ENCODE peak calls at places on chromosome 4, in four cellular contexts. K is CD4-positive, CD25-positive, alpha-beta regulatory T cell; U is MG63; J is aorta. V is an unnamed sample.

GRCh38 chr4:138053601-138054322 is 188.4 kb downstream of the SLC7A11 start:
- DNase-seq in K (no peak), U (peak; percentile 47), J (no peak), V (no peak)

GRCh38 chr4:40552536-40552935 is 77.1 kb downstream of the RBM47 start:
- DNase-seq in K (no peak), U (peak; percentile 56), J (no peak), V (no peak)

GRCh38 chr4:170106899-170107298 is 17.1 kb upstream of the AADAT start:
- DNase-seq in K (no peak), U (no peak), J (no peak), V (no peak)

GRCh38 chr4:126144838-126145237 is 830.1 kb downstream of the FAT4 start:
- DNase-seq in K (no peak), U (no peak), J (no peak), V (no peak)

GRCh38 chr4:101981756-101982155 is 191.2 kb downstream of the BANK1 start:
- DNase-seq in K (no peak), U (no peak), J (no peak), V (peak; percentile 24)

GRCh38 chr4:26299254-26299882 is 21.4 kb upstream of the RBPJ start:
- DNase-seq in K (no peak), U (no peak), J (no peak), V (no peak)

GRCh38 chr4:44522761-44523445 is 74.3 kb upstream of the KCTD8 start:
- DNase-seq in K (no peak), U (no peak), J (no peak), V (no peak)

GRCh38 chr4:165515201-165515600 is 136.4 kb downstream of the CPE start:
- DNase-seq in K (no peak), U (no peak), J (no peak), V (no peak)

GRCh38 chr4:86934147-86934771 is 552 bp upstream of the AFF1 start:
- DNase-seq in K (no peak), U (no peak), J (no peak), V (peak; percentile 32)

GRCh38 chr4:8008391-8008790 is 68.7 kb upstream of the AFAP1 start:
- DNase-seq in K (no peak), U (no peak), J (no peak), V (no peak)

GRCh38 chr4:98352940-98353339 is 91.8 kb downstream of the RAP1GDS1 start:
- DNase-seq in K (no peak), U (no peak), J (no peak), V (no peak)

GRCh38 chr4:43456383-43456782 is 563.9 kb downstream of the GRXCR1 start:
- DNase-seq in K (no peak), U (peak; percentile 77), J (no peak), V (no peak)

GRCh38 chr4:17142232-17142711 is 243.8 kb upstream of the LDB2 start:
- DNase-seq in K (no peak), U (peak; percentile 70), J (no peak), V (peak; percentile 48)

GRCh38 chr4:160238790-160239189 is 1135.9 kb downstream of the RAPGEF2 start:
- DNase-seq in K (no peak), U (no peak), J (no peak), V (no peak)

GRCh38 chr4:95317124-95317820 is 231.5 kb downstream of the UNC5C start:
- DNase-seq in K (no peak), U (no peak), J (no peak), V (no peak)

GRCh38 chr4:68589790-68590189 is 13.7 kb upstream of the UGT2B17 start:
- DNase-seq in K (no peak), U (no peak), J (no peak), V (no peak)

GRCh38 chr4:159010563-159011260 is 92.2 kb upstream of the RAPGEF2 start:
- DNase-seq in K (no peak), U (peak; percentile 85), J (peak; percentile 83), V (no peak)

GRCh38 chr4:168503652-168504362 is 7.0 kb downstream of the PALLD start:
- DNase-seq in K (no peak), U (no peak), J (no peak), V (peak; percentile 99)

GRCh38 chr4:81215219-81215892 is at the start of gene PRKG2:
- DNase-seq in K (no peak), U (no peak), J (no peak), V (no peak)

GRCh38 chr4:177001271-177002175 is 208.8 kb upstream of the VEGFC start:
- DNase-seq in K (no peak), U (no peak), J (no peak), V (no peak)

GRCh38 chr4:139278956-139279722 is 886 bp downstream of the MGARP start:
- DNase-seq in K (no peak), U (no peak), J (peak; percentile 80), V (no peak)

GRCh38 chr4:176838611-176839411 is 46.1 kb upstream of the VEGFC start:
- DNase-seq in K (no peak), U (no peak), J (no peak), V (no peak)

GRCh38 chr4:8305851-8306361 is 36.4 kb downstream of the HTRA3 start:
- DNase-seq in K (no peak), U (no peak), J (peak; percentile 81), V (no peak)

GRCh38 chr4:153465145-153465544 is 1.0 kb upstream of the TMEM131L start:
- DNase-seq in K (no peak), U (no peak), J (no peak), V (no peak)

GRCh38 chr4:99763635-99764101 is 53.0 kb upstream of the DAPP1 start:
- DNase-seq in K (no peak), U (peak; percentile 67), J (no peak), V (no peak)

GRCh38 chr4:148926861-148927260 is 484.6 kb upstream of the NR3C2 start:
- DNase-seq in K (no peak), U (peak; percentile 39), J (no peak), V (no peak)

GRCh38 chr4:10691651-10692050 is 7.1 kb upstream of the CLNK start:
- DNase-seq in K (no peak), U (no peak), J (no peak), V (no peak)

GRCh38 chr4:3493720-3494492 is 30.8 kb downstream of the DOK7 start:
- DNase-seq in K (no peak), U (no peak), J (no peak), V (no peak)

GRCh38 chr4:155582971-155583437 is 83.6 kb upstream of the GUCY1A1 start:
- DNase-seq in K (no peak), U (no peak), J (no peak), V (no peak)

GRCh38 chr4:10093801-10094552 is 22.6 kb downstream of the WDR1 start:
- DNase-seq in K (no peak), U (no peak), J (no peak), V (no peak)

GRCh38 chr4:142100941-142101340 is 464.6 kb downstream of the IL15 start:
- DNase-seq in K (no peak), U (no peak), J (no peak), V (no peak)

GRCh38 chr4:180059216-180059881 is 2183.9 kb upstream of the TENM3 start:
- DNase-seq in K (no peak), U (no peak), J (peak; percentile 72), V (peak; percentile 47)

GRCh38 chr4:37216209-37216608 is 28.3 kb upstream of the NWD2 start:
- DNase-seq in K (no peak), U (no peak), J (no peak), V (no peak)

GRCh38 chr4:41963105-41963504 is 18.5 kb upstream of the DCAF4L1 start:
- DNase-seq in K (no peak), U (no peak), J (no peak), V (no peak)

GRCh38 chr4:12173496-12173895 is 744.8 kb upstream of the HS3ST1 start:
- DNase-seq in K (no peak), U (no peak), J (no peak), V (no peak)

DNA sequence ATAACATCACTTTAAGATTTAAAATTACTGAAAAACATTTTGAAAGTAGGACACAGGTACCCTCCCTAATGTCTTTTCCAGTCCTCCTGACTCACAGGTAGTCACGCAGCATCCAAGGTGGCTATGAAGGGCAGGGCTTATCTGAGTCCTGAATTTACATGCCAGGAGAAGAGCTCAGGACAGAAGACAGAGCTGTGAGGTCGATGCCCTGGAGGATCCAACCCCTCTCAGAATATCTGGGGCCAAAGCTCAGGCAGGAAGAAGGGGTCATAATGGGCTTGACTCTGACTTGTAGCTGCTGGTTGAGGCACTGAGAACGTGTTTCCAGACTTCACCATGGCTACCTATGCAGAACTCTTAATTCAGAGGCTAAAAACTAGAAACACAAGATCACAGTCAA is 177.5 kb downstream of the AASDH start:
- DNase-seq in K (no peak), U (no peak), J (no peak), V (no peak)
- H3K27me3 ChIP-seq in K (peaks cover 4% of the 10 kb centered on the region), U (no peaks in the 10 kb centered on the region), J (no peaks in the 10 kb centered on the region), V (no peaks in the 10 kb centered on the region)

GRCh38 chr4:1973661-1974060 is 35.1 kb downstream of the NELFA start:
- DNase-seq in K (no peak), U (no peak), J (peak; percentile 51), V (no peak)

GRCh38 chr4:1975880-1976279 is 32.9 kb downstream of the NELFA start:
- DNase-seq in K (no peak), U (no peak), J (no peak), V (no peak)

GRCh38 chr4:1975391-1975801 is 33.4 kb downstream of the NELFA start:
- DNase-seq in K (no peak), U (no peak), J (no peak), V (no peak)

GRCh38 chr4:1973218-1973617 is 35.6 kb downstream of the NELFA start:
- DNase-seq in K (no peak), U (no peak), J (peak; percentile 63), V (no peak)

GRCh38 chr4:1974836-1975235 is 33.9 kb downstream of the NELFA start:
- DNase-seq in K (no peak), U (no peak), J (peak; percentile 55), V (no peak)
- H3K27me3 ChIP-seq in K (no peaks in the 10 kb centered on the region), U (no peaks in the 10 kb centered on the region), J (no peaks in the 10 kb centered on the region), V (no peaks in the 10 kb centered on the region)

DNA sequence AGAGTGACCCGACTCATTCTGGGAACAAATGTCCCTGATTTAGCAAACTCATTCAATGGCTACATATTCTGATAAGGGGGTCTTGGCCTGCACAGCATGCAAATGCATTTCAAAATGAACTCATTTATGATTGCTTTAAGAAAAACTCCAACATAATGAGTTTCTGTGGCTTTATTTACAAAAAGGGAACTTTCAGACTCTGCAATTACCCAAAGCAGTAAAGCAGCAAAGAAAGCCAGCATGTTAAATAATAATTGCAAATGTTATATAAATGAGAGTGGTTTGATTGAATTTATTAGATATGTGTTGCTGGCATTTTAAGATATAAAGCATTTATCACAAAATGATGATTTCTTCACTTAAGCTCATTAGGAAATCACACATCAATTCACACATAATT is 295.7 kb downstream of the FBXW7 start:
- DNase-seq in K (no peak), U (no peak), J (no peak), V (no peak)
- H3K27me3 ChIP-seq in K (no peaks in the 10 kb centered on the region), U (no peaks in the 10 kb centered on the region), J (peaks cover 2% of the 10 kb centered on the region), V (no peaks in the 10 kb centered on the region)

GRCh38 chr4:174212061-174212460 is 71.4 kb downstream of the FBXO8 start:
- DNase-seq in K (no peak), U (no peak), J (no peak), V (no peak)

GRCh38 chr4:174215936-174216699 is 67.3 kb downstream of the FBXO8 start:
- DNase-seq in K (no peak), U (no peak), J (no peak), V (no peak)

GRCh38 chr4:174213734-174214101 is 69.7 kb downstream of the FBXO8 start:
- DNase-seq in K (no peak), U (no peak), J (no peak), V (no peak)

GRCh38 chr4:174215055-174215454 is 68.4 kb downstream of the FBXO8 start:
- DNase-seq in K (no peak), U (no peak), J (no peak), V (no peak)

GRCh38 chr4:174214102-174214878 is 69.2 kb downstream of the FBXO8 start:
- DNase-seq in K (no peak), U (peak; percentile 19), J (no peak), V (no peak)
- H3K27me3 ChIP-seq in K (peaks cover 68% of the 10 kb centered on the region), U (no peaks in the 10 kb centered on the region), J (no peaks in the 10 kb centered on the region), V (peaks cover 84% of the 10 kb centered on the region)

GRCh38 chr4:1169691-1170096 is 2.7 kb downstream of the SPON2 start:
- DNase-seq in K (no peak), U (no peak), J (no peak), V (no peak)
- H3K27me3 ChIP-seq in K (no peaks in the 10 kb centered on the region), U (no peaks in the 10 kb centered on the region), J (no peaks in the 10 kb centered on the region), V (peaks cover 18% of the 10 kb centered on the region)